ENCODE peak calls at places on chromosomes 13 and 19, in four cellular contexts. H is A549, B is HepG2, D is K562. N is an unnamed sample.
A peak's percentile ranks its signal among the peaks of the same experiment; 100 is the strongest.

GRCh38 chr19:33175156-33175782 is 18.9 kb upstream of the LRP3 start:
- DNase-seq in H (no peak), B (no peak), D (no peak), N (no peak)

GRCh38 chr13:99984463-99985242 is 3.1 kb downstream of the ZIC2 start:
- DNase-seq in H (peak; percentile 40), B (no peak), D (no peak), N (peak; percentile 48)

GRCh38 chr19:30293051-30293785 is 79.0 kb upstream of the ZNF536 start:
- DNase-seq in H (no peak), B (no peak), D (no peak), N (no peak)

GRCh38 chr19:46351241-46352041 is 4.6 kb downstream of the PPP5C start:
- DNase-seq in H (peak; percentile 37), B (no peak), D (no peak), N (no peak)

GRCh38 chr19:38433268-38433733 is at the start of gene RYR1:
- DNase-seq in H (no peak), B (no peak), D (peak; percentile 98), N (peak; percentile 97)

GRCh38 chr19:5805465-5806132 is 732 bp downstream of the NRTN start:
- DNase-seq in H (peak; percentile 62), B (peak; percentile 65), D (peak; percentile 88), N (peak; percentile 95)

GRCh38 chr19:1284979-1285736 is 515 bp upstream of the EFNA2 start:
- DNase-seq in H (no peak), B (no peak), D (no peak), N (peak; percentile 54)

GRCh38 chr19:38618590-38619360 is at the start of gene EIF3K:
- DNase-seq in H (peak; percentile 100), B (peak; percentile 97), D (peak; percentile 98), N (peak; percentile 99)

GRCh38 chr19:10551698-10552301 is 8.1 kb downstream of the ATG4D start:
- DNase-seq in H (peak; percentile 72), B (no peak), D (no peak), N (peak; percentile 41)

GRCh38 chr13:99496322-99497142 is 4.7 kb upstream of the TM9SF2 start:
- DNase-seq in H (peak; percentile 84), B (peak; percentile 98), D (no peak), N (no peak)

GRCh38 chr13:106297283-106297682 is 238.2 kb downstream of the EFNB2 start:
- DNase-seq in H (no peak), B (no peak), D (no peak), N (no peak)

GRCh38 chr19:51338563-51339312 is 3.2 kb downstream of the VSIG10L start:
- DNase-seq in H (peak; percentile 88), B (peak; percentile 68), D (peak; percentile 91), N (peak; percentile 91)

GRCh38 chr13:114078501-114079451 is 53.6 kb downstream of the RASA3 start:
- DNase-seq in H (no peak), B (no peak), D (no peak), N (peak; percentile 7)

GRCh38 chr19:46660601-46661019 is 372 bp downstream of the DACT3 start:
- DNase-seq in H (no peak), B (no peak), D (peak; percentile 49), N (peak; percentile 47)

GRCh38 chr19:21402303-21402985 is 5.5 kb downstream of the ZNF493 start:
- DNase-seq in H (no peak), B (no peak), D (no peak), N (no peak)

GRCh38 chr19:37867831-37868230 is 38.6 kb downstream of the WDR87 start:
- DNase-seq in H (peak; percentile 52), B (no peak), D (no peak), N (no peak)

GRCh38 chr13:102854675-102855074 is 8.8 kb downstream of the ERCC5 start:
- DNase-seq in H (no peak), B (no peak), D (no peak), N (no peak)

GRCh38 chr13:102852556-102852955 is 6.7 kb downstream of the ERCC5 start:
- DNase-seq in H (no peak), B (no peak), D (no peak), N (no peak)

GRCh38 chr13:102856603-102857002 is 10.8 kb downstream of the ERCC5 start:
- DNase-seq in H (no peak), B (no peak), D (no peak), N (no peak)
- TF ChIP-seq HMGXB4 in H (no peak), B (no peak), D (no peak), N (no peak)

GRCh38 chr13:51277943-51278342 is 55.7 kb downstream of the FAM124A start:
- DNase-seq in H (no peak), B (no peak), D (no peak), N (no peak)
- TF ChIP-seq HMGXB4 in H (no peak), B (no peak), D (no peak), N (no peak)

GRCh38 chr19:18768046-18768771 is 22.9 kb downstream of the COMP start:
- DNase-seq in H (no peak), B (no peak), D (peak; percentile 70), N (peak; percentile 51)
- TF ChIP-seq HMGXB4 in H (no peak), B (no peak), D (no peak), N (no peak)

DNA sequence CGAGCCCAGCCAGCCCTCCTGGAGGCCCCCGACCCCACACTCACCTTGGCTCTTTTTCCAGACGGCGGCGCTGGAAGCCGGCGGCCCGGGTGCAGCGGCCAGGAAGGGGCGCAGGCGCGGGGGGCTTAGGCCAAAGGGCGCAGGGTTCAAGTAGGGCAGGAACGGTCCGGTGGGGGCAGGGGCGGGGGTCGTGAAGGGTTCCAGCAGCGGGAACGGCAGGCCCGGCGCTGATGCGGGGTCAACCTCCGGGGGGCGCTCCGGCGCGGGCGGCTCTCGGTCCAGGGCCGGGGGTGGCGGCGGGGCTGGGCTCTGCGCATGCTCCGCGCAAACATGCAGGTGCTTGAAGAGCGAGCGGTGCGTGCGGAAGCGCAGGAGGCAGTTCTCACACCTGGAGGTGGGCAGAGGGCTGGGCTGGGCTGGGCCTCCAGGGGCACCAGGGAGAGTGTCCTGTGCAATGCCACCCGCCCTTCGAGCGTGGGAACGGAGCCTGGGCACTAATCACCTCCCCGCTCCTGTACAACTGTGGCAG is 2.3 kb downstream of the ZNF414 start:
- DNase-seq in H (no peak), B (no peak), D (no peak), N (no peak)
- TF ChIP-seq HMGXB4 in H (no peak), B (no peak), D (no peak), N (no peak)

GRCh38 chr13:59514316-59514715 is 649.4 kb downstream of the DIAPH3 start:
- DNase-seq in H (no peak), B (no peak), D (no peak), N (no peak)
- TF ChIP-seq HMGXB4 in H (no peak), B (no peak), D (no peak), N (no peak)

DNA sequence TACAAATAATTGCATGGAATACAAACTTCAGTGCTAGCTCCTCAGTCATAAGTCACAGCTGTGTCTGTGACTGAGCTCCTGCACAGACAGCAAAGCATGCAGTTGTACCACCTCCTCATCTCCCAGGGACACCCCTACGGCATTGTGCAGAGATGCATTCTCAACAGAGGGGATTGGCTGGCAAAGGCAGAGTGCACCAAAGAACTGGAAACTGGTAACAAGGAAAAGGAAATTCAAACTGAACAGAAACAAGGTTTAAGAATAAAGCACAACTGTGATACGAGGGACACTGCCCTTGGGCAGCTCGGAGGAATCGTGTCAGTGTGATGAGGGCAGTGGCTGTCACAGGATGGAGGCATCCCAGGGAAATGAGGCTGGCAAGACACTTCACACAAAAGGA is 126.1 kb upstream of the SOX1 start:
- DNase-seq in H (no peak), B (no peak), D (no peak), N (no peak)
- TF ChIP-seq HMGXB4 in H (no peak), B (no peak), D (no peak), N (no peak)

DNA sequence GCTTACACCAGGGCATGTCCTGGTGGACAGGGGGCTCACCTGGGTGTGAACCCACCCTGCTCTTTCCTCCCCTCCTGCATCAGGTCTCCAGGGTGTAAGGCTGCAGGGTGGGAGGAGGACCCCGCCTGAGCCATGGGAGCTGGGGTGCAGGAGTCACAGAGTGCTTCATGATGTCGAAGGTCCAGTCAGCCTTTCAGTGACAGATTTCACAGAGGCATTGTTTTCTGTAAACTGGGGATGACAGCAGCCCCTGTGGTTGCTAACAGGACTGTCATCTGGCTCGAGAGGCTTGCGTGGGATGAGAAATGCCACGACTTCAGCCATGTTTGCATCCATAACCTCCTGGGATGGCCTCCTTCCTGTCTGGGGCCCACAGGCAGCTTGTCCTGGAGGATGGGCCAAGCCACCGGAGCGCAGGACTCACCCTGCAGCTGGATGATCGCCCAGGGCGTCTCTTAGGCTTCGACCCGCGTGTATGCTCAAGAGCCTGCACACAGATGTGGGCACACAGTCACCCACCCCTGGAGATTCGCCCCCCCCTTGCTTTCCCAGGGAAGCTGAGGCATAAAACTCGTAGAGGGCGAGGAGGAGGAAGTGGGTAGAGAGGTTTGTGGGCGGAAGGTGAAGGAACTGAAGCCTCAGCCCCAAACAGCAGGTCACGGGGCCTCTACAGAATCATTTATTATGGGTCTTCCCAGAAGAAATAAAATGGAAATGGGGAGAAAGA is 4.9 kb downstream of the NANOS3 start:
- DNase-seq in H (no peak), B (no peak), D (no peak), N (no peak)
- TF ChIP-seq HMGXB4 in H (no peak), B (no peak), D (no peak), N (no peak)

DNA sequence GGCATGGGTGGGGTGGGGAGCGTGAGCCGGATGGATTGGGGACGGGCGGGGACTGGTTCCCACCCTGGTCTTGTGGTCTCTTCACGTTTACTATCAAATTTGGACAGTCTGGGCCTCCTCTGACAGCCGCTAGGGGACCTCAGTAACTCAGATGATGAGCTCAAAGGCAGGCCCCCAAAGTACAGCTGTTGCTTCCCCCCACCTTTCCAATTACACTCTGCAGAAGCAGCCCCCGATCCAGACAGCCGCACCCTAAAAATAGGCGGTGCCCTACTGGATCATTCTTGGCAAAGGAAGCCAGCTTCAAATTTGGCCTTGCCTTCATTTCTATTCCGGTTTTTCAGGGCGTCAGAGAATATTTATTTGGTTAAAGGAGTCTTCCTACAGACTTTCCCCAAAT is 1.9 kb upstream of the FOXO1 start:
- DNase-seq in H (peak; percentile 47), B (peak; percentile 54), D (peak; percentile 55), N (peak; percentile 51)
- TF ChIP-seq HMGXB4 in H (no peak), B (no peak), D (no peak), N (no peak)

GRCh38 chr13:70173236-70173959 is 65.1 kb upstream of the KLHL1 start:
- DNase-seq in H (no peak), B (no peak), D (no peak), N (no peak)
- TF ChIP-seq HMGXB4 in H (no peak), B (no peak), D (no peak), N (no peak)